ENCODE peak calls at places on chromosomes 13 and 19, in nine cellular contexts. One of them, this sample, is unnamed.

GRCh38 chr19:55087542-55087935 is 11.9 kb downstream of the EPS8L1 start:
- DNase-seq in H9: no peak
- DNase-seq in neural progenitor cell: no peak
- DNase-seq in heart left ventricle: peak
- DNase-seq in foreskin fibroblast: peak
- DNase-seq in HL-60: no peak
- DNase-seq in omental fat pad: no peak
- DNase-seq in fibroblast of mammary gland: peak
- DNase-seq in fibroblast of the aortic adventitia: no peak
- DNase-seq in this sample: no peak

GRCh38 chr19:50658438-50659317 is 9.4 kb downstream of the C19orf81 start:
- DNase-seq in omental fat pad: no peak
- DNase-seq in heart left ventricle: peak
- DNase-seq in fibroblast of mammary gland: peak
- DNase-seq in H9: peak
- DNase-seq in foreskin fibroblast: peak
- DNase-seq in fibroblast of the aortic adventitia: peak
- DNase-seq in HL-60: peak
- DNase-seq in neural progenitor cell: peak
- DNase-seq in this sample: peak

GRCh38 chr13:25214371-25215252 is 42.5 kb upstream of the AMER2 start:
- DNase-seq in fibroblast of the aortic adventitia: peak
- DNase-seq in HL-60: no peak
- DNase-seq in foreskin fibroblast: peak
- DNase-seq in H9: no peak
- DNase-seq in fibroblast of mammary gland: peak
- DNase-seq in heart left ventricle: peak
- DNase-seq in neural progenitor cell: no peak
- DNase-seq in omental fat pad: no peak
- DNase-seq in this sample: no peak

GRCh38 chr19:45340232-45340898 is at the start of gene KLC3:
- DNase-seq in HL-60: no peak
- DNase-seq in heart left ventricle: no peak
- DNase-seq in neural progenitor cell: peak
- DNase-seq in H9: peak
- DNase-seq in omental fat pad: no peak
- DNase-seq in fibroblast of mammary gland: no peak
- DNase-seq in fibroblast of the aortic adventitia: no peak
- DNase-seq in foreskin fibroblast: no peak
- DNase-seq in this sample: peak

GRCh38 chr13:40114305-40114896 is 458.9 kb downstream of the COG6 start:
- DNase-seq in heart left ventricle: no peak
- DNase-seq in HL-60: no peak
- DNase-seq in fibroblast of the aortic adventitia: no peak
- DNase-seq in neural progenitor cell: no peak
- DNase-seq in fibroblast of mammary gland: peak
- DNase-seq in foreskin fibroblast: no peak
- DNase-seq in H9: no peak
- DNase-seq in omental fat pad: no peak
- DNase-seq in this sample: no peak

GRCh38 chr19:49327878-49328544 is 3.0 kb upstream of the SLC6A16 start:
- DNase-seq in fibroblast of the aortic adventitia: peak
- DNase-seq in neural progenitor cell: peak
- DNase-seq in fibroblast of mammary gland: peak
- DNase-seq in foreskin fibroblast: peak
- DNase-seq in HL-60: no peak
- DNase-seq in heart left ventricle: no peak
- DNase-seq in H9: peak
- DNase-seq in omental fat pad: no peak
- DNase-seq in this sample: no peak

GRCh38 chr13:113646376-113646775 is 11.6 kb downstream of the ATP4B start:
- DNase-seq in HL-60: no peak
- DNase-seq in neural progenitor cell: no peak
- DNase-seq in H9: no peak
- DNase-seq in heart left ventricle: no peak
- DNase-seq in omental fat pad: no peak
- DNase-seq in foreskin fibroblast: no peak
- DNase-seq in fibroblast of mammary gland: no peak
- DNase-seq in fibroblast of the aortic adventitia: no peak
- DNase-seq in this sample: peak

GRCh38 chr13:71590654-71591148 is 276.3 kb downstream of the DACH1 start:
- DNase-seq in foreskin fibroblast: no peak
- DNase-seq in omental fat pad: no peak
- DNase-seq in heart left ventricle: no peak
- DNase-seq in H9: no peak
- DNase-seq in fibroblast of the aortic adventitia: no peak
- DNase-seq in HL-60: no peak
- DNase-seq in neural progenitor cell: peak
- DNase-seq in fibroblast of mammary gland: no peak
- DNase-seq in this sample: no peak

GRCh38 chr13:113393572-113394503 is 29.9 kb upstream of the GRTP1 start:
- DNase-seq in omental fat pad: peak
- DNase-seq in HL-60: no peak
- DNase-seq in fibroblast of the aortic adventitia: peak
- DNase-seq in foreskin fibroblast: peak
- DNase-seq in neural progenitor cell: peak
- DNase-seq in heart left ventricle: peak
- DNase-seq in fibroblast of mammary gland: peak
- DNase-seq in H9: peak
- DNase-seq in this sample: peak

GRCh38 chr13:55632402-55632801 is 1508.3 kb upstream of the PRR20A start:
- DNase-seq in omental fat pad: no peak
- DNase-seq in neural progenitor cell: no peak
- DNase-seq in H9: no peak
- DNase-seq in HL-60: no peak
- DNase-seq in foreskin fibroblast: no peak
- DNase-seq in heart left ventricle: no peak
- DNase-seq in fibroblast of mammary gland: no peak
- DNase-seq in fibroblast of the aortic adventitia: no peak
- DNase-seq in this sample: no peak

GRCh38 chr13:31485183-31485582 is 254.1 kb upstream of the RXFP2 start:
- DNase-seq in HL-60: peak
- DNase-seq in omental fat pad: no peak
- DNase-seq in neural progenitor cell: no peak
- DNase-seq in heart left ventricle: no peak
- DNase-seq in foreskin fibroblast: peak
- DNase-seq in fibroblast of mammary gland: peak
- DNase-seq in H9: no peak
- DNase-seq in fibroblast of the aortic adventitia: peak
- DNase-seq in this sample: no peak

GRCh38 chr13:113089693-113090414 is 15.7 kb upstream of the F7 start:
- DNase-seq in heart left ventricle: no peak
- DNase-seq in H9: peak
- DNase-seq in fibroblast of mammary gland: no peak
- DNase-seq in fibroblast of the aortic adventitia: no peak
- DNase-seq in neural progenitor cell: no peak
- DNase-seq in HL-60: no peak
- DNase-seq in omental fat pad: no peak
- DNase-seq in foreskin fibroblast: no peak
- DNase-seq in this sample: no peak

GRCh38 chr19:14553042-14553938 is 18.6 kb downstream of the NDUFB7 start:
- DNase-seq in heart left ventricle: no peak
- DNase-seq in neural progenitor cell: no peak
- DNase-seq in foreskin fibroblast: no peak
- DNase-seq in fibroblast of mammary gland: no peak
- DNase-seq in fibroblast of the aortic adventitia: no peak
- DNase-seq in omental fat pad: no peak
- DNase-seq in H9: peak
- DNase-seq in HL-60: no peak
- DNase-seq in this sample: no peak

GRCh38 chr13:60000081-60000480 is 163.6 kb downstream of the DIAPH3 start:
- DNase-seq in HL-60: no peak
- DNase-seq in neural progenitor cell: no peak
- DNase-seq in fibroblast of mammary gland: no peak
- DNase-seq in heart left ventricle: no peak
- DNase-seq in H9: no peak
- DNase-seq in fibroblast of the aortic adventitia: no peak
- DNase-seq in foreskin fibroblast: no peak
- DNase-seq in omental fat pad: no peak
- DNase-seq in this sample: no peak

GRCh38 chr19:13077233-13077632 is 25.4 kb downstream of the LYL1 start:
- DNase-seq in heart left ventricle: no peak
- DNase-seq in HL-60: no peak
- DNase-seq in H9: no peak
- DNase-seq in omental fat pad: no peak
- DNase-seq in fibroblast of mammary gland: no peak
- DNase-seq in fibroblast of the aortic adventitia: no peak
- DNase-seq in neural progenitor cell: no peak
- DNase-seq in foreskin fibroblast: no peak
- DNase-seq in this sample: no peak

GRCh38 chr19:12095111-12095790 is 30.7 kb downstream of the ZNF844 start:
- DNase-seq in HL-60: no peak
- DNase-seq in heart left ventricle: no peak
- DNase-seq in fibroblast of the aortic adventitia: peak
- DNase-seq in H9: no peak
- DNase-seq in omental fat pad: no peak
- DNase-seq in neural progenitor cell: no peak
- DNase-seq in foreskin fibroblast: peak
- DNase-seq in fibroblast of mammary gland: peak
- DNase-seq in this sample: no peak

GRCh38 chr13:45473627-45474026 is 8.9 kb downstream of the COG3 start:
- DNase-seq in H9: peak
- DNase-seq in neural progenitor cell: peak
- DNase-seq in fibroblast of the aortic adventitia: no peak
- DNase-seq in fibroblast of mammary gland: no peak
- DNase-seq in omental fat pad: no peak
- DNase-seq in foreskin fibroblast: no peak
- DNase-seq in heart left ventricle: no peak
- DNase-seq in HL-60: no peak
- DNase-seq in this sample: no peak
- TF ChIP-seq CTCF in H9: peak
- TF ChIP-seq CTCF in neural progenitor cell: peak
- TF ChIP-seq CTCF in fibroblast of the aortic adventitia: no peak
- TF ChIP-seq CTCF in fibroblast of mammary gland: no peak
- TF ChIP-seq CTCF in omental fat pad: no peak
- TF ChIP-seq CTCF in foreskin fibroblast: no peak
- TF ChIP-seq CTCF in heart left ventricle: no peak
- TF ChIP-seq CTCF in HL-60: no peak
- TF ChIP-seq CTCF in this sample: no peak

GRCh38 chr13:53338760-53339159 is 310.1 kb downstream of the OLFM4 start:
- DNase-seq in H9: no peak
- DNase-seq in foreskin fibroblast: no peak
- DNase-seq in fibroblast of the aortic adventitia: no peak
- DNase-seq in heart left ventricle: no peak
- DNase-seq in fibroblast of mammary gland: no peak
- DNase-seq in neural progenitor cell: no peak
- DNase-seq in omental fat pad: no peak
- DNase-seq in HL-60: no peak
- DNase-seq in this sample: no peak
- TF ChIP-seq CTCF in H9: peak
- TF ChIP-seq CTCF in foreskin fibroblast: no peak
- TF ChIP-seq CTCF in fibroblast of the aortic adventitia: no peak
- TF ChIP-seq CTCF in heart left ventricle: no peak
- TF ChIP-seq CTCF in fibroblast of mammary gland: no peak
- TF ChIP-seq CTCF in neural progenitor cell: no peak
- TF ChIP-seq CTCF in omental fat pad: no peak
- TF ChIP-seq CTCF in HL-60: no peak
- TF ChIP-seq CTCF in this sample: peak

GRCh38 chr13:62684359-62684758 is 1268.7 kb upstream of the PCDH20 start:
- DNase-seq in H9: no peak
- DNase-seq in fibroblast of the aortic adventitia: no peak
- DNase-seq in omental fat pad: no peak
- DNase-seq in foreskin fibroblast: no peak
- DNase-seq in heart left ventricle: no peak
- DNase-seq in fibroblast of mammary gland: no peak
- DNase-seq in neural progenitor cell: no peak
- DNase-seq in HL-60: no peak
- DNase-seq in this sample: no peak
- TF ChIP-seq CTCF in H9: no peak
- TF ChIP-seq CTCF in fibroblast of the aortic adventitia: no peak
- TF ChIP-seq CTCF in omental fat pad: no peak
- TF ChIP-seq CTCF in foreskin fibroblast: no peak
- TF ChIP-seq CTCF in heart left ventricle: no peak
- TF ChIP-seq CTCF in fibroblast of mammary gland: no peak
- TF ChIP-seq CTCF in neural progenitor cell: no peak
- TF ChIP-seq CTCF in HL-60: no peak
- TF ChIP-seq CTCF in this sample: no peak

GRCh38 chr13:52001120-52001731 is 10.0 kb downstream of the ATP7B start:
- DNase-seq in H9: no peak
- DNase-seq in HL-60: no peak
- DNase-seq in fibroblast of the aortic adventitia: peak
- DNase-seq in heart left ventricle: no peak
- DNase-seq in fibroblast of mammary gland: peak
- DNase-seq in omental fat pad: no peak
- DNase-seq in foreskin fibroblast: peak
- DNase-seq in neural progenitor cell: peak
- DNase-seq in this sample: no peak
- TF ChIP-seq CTCF in H9: peak
- TF ChIP-seq CTCF in HL-60: peak
- TF ChIP-seq CTCF in fibroblast of the aortic adventitia: peak
- TF ChIP-seq CTCF in heart left ventricle: peak
- TF ChIP-seq CTCF in fibroblast of mammary gland: peak
- TF ChIP-seq CTCF in omental fat pad: no peak
- TF ChIP-seq CTCF in foreskin fibroblast: peak
- TF ChIP-seq CTCF in neural progenitor cell: peak
- TF ChIP-seq CTCF in this sample: peak

DNA sequence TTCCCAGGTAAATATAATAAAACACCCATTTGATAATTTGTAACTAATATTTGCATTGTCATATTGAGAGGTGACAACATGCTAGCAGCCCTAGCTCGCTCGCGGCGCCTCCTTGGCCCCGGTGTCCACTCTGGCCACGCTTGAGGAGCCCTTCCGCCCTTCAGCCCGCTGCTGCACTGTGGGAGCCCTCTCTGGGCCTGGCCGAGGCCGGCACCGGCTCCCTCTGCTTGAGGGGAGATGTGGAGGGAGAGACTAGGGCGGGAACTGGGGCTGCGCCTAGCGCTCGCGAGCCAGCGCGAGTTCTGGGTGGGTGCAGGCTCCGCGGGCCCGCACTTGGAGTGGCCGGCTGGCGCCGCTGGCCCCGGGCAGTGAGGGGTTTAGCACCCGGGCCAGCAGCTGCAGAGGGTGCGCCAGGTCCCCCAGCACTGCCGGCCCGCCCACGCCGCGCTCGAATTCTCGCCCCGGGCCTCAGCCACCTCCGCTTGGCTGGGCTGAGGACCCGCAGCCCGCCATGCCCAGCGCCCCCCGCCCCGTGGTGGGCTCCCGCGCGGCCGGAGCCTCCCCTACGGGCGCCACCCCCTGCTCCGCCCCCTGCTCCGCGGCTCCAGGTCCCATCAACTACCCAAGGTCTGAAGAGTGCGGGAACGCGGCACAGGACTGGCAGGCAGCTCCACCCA is 594.4 kb downstream of the SLITRK6 start:
- DNase-seq in H9: no peak
- DNase-seq in HL-60: no peak
- DNase-seq in fibroblast of the aortic adventitia: no peak
- DNase-seq in fibroblast of mammary gland: no peak
- DNase-seq in neural progenitor cell: no peak
- DNase-seq in omental fat pad: no peak
- DNase-seq in heart left ventricle: no peak
- DNase-seq in foreskin fibroblast: no peak
- DNase-seq in this sample: no peak
- TF ChIP-seq CTCF in H9: no peak
- TF ChIP-seq CTCF in HL-60: no peak
- TF ChIP-seq CTCF in fibroblast of the aortic adventitia: no peak
- TF ChIP-seq CTCF in fibroblast of mammary gland: no peak
- TF ChIP-seq CTCF in neural progenitor cell: no peak
- TF ChIP-seq CTCF in omental fat pad: no peak
- TF ChIP-seq CTCF in heart left ventricle: no peak
- TF ChIP-seq CTCF in foreskin fibroblast: no peak
- TF ChIP-seq CTCF in this sample: no peak

This sample was measured in mesothelial cell of epicardium.